ENCODE peak calls at places on chromosome 18, in ten cellular contexts. O is GM19239, H is endothelial cell, X is tibial nerve, G is NCI-H69, C is Panc1, W is GM20000, V is AG10803, T is progenitor cell of endocrine pancreas, K is bronchial epithelial cell. I is an unnamed sample.

GRCh38 chr18:35276276-35276675 is 13.8 kb downstream of the ZSCAN30 start:
- DNase-seq in G (no peak), T (no peak), X (no peak), H (no peak), W (no peak), K (no peak), V (no peak), O (no peak), C (no peak), I (no peak)

GRCh38 chr18:7470503-7470902 is 96.6 kb upstream of the PTPRM start:
- DNase-seq in G (no peak), X (no peak), H (no peak), V (no peak), K (no peak), T (no peak), W (no peak), C (no peak), O (no peak), I (no peak)

GRCh38 chr18:73407506-73407905 is 539.7 kb upstream of the NETO1 start:
- DNase-seq in T (no peak), O (no peak), X (no peak), C (no peak), V (peak), H (no peak), K (peak), G (peak), W (no peak), I (peak)

GRCh38 chr18:35026407-35027061 is 14.7 kb upstream of the MAPRE2 start:
- DNase-seq in O (no peak), G (peak), C (no peak), T (no peak), V (no peak), K (no peak), W (no peak), H (no peak), X (no peak), I (no peak)

GRCh38 chr18:34821669-34822210 is 111.6 kb downstream of the DTNA start:
- DNase-seq in G (no peak), H (no peak), W (no peak), V (no peak), K (no peak), C (no peak), X (no peak), T (no peak), O (no peak), I (no peak)

GRCh38 chr18:36744261-36744876 is 84.4 kb downstream of the TPGS2 start:
- DNase-seq in H (no peak), V (no peak), O (no peak), C (no peak), K (peak), X (no peak), T (no peak), W (no peak), G (no peak), I (no peak)

GRCh38 chr18:12324991-12325725 is 17.1 kb downstream of the TUBB6 start:
- DNase-seq in H (no peak), T (no peak), W (no peak), C (no peak), G (no peak), X (no peak), V (no peak), O (no peak), K (no peak), I (no peak)

GRCh38 chr18:59715445-59715844 is 18.2 kb upstream of the CCBE1 start:
- DNase-seq in C (no peak), O (no peak), T (no peak), H (no peak), X (no peak), G (no peak), K (no peak), V (peak), W (no peak), I (no peak)

GRCh38 chr18:51437280-51438271 is 240.1 kb upstream of the MEX3C start:
- DNase-seq in C (no peak), K (peak), W (no peak), O (no peak), G (peak), H (no peak), T (no peak), V (no peak), X (no peak), I (peak)

GRCh38 chr18:23494992-23495391 is 8.3 kb upstream of the RMC1 start:
- DNase-seq in G (peak), W (no peak), V (no peak), K (peak), O (no peak), H (no peak), T (no peak), X (no peak), C (no peak), I (no peak)

GRCh38 chr18:28177828-28178635 is 1.1 kb upstream of the CDH2 start:
- DNase-seq in H (peak), X (no peak), G (peak), W (peak), V (peak), T (peak), C (no peak), O (no peak), K (peak), I (peak)

GRCh38 chr18:59820663-59821062 is 79.1 kb upstream of the PMAIP1 start:
- DNase-seq in G (no peak), O (no peak), W (no peak), K (no peak), T (no peak), X (no peak), V (peak), H (no peak), C (no peak), I (no peak)

GRCh38 chr18:22115573-22115972 is 53.8 kb upstream of the GATA6 start:
- DNase-seq in O (no peak), X (no peak), K (no peak), C (no peak), V (no peak), H (no peak), T (no peak), W (no peak), G (no peak), I (no peak)

GRCh38 chr18:56245856-56246575 is 392.4 kb downstream of the TXNL1 start:
- DNase-seq in W (no peak), G (peak), X (no peak), K (no peak), C (no peak), H (no peak), T (no peak), V (peak), O (no peak), I (no peak)

GRCh38 chr18:51135361-51135760 is 62.1 kb downstream of the MEX3C start:
- DNase-seq in H (no peak), C (peak), G (no peak), X (no peak), W (no peak), K (peak), V (peak), O (no peak), T (no peak), I (peak)

GRCh38 chr18:59575995-59576394 is 121.2 kb downstream of the CCBE1 start:
- DNase-seq in O (no peak), H (no peak), X (no peak), C (no peak), W (no peak), T (no peak), G (peak), V (no peak), K (no peak), I (no peak)

GRCh38 chr18:67144342-67144741 is 372.2 kb downstream of the DSEL start:
- DNase-seq in X (no peak), G (peak), T (no peak), V (no peak), C (no peak), W (no peak), H (no peak), K (no peak), O (no peak), I (no peak)

GRCh38 chr18:59070181-59070912 is 69.3 kb upstream of the SEC11C start:
- DNase-seq in G (peak), H (peak), C (peak), V (peak), O (peak), W (peak), K (peak), T (peak), X (peak), I (peak)

GRCh38 chr18:50373531-50373930 is 1.3 kb upstream of the SKA1 start:
- DNase-seq in K (no peak), G (no peak), W (no peak), C (no peak), T (no peak), V (no peak), H (no peak), X (no peak), O (no peak), I (peak)

GRCh38 chr18:36247036-36247435 is 50.5 kb upstream of the FHOD3 start:
- DNase-seq in V (no peak), O (no peak), G (peak), X (no peak), C (no peak), T (no peak), K (no peak), H (no peak), W (no peak), I (no peak)

GRCh38 chr18:79637921-79638855 is 41.4 kb upstream of the CTDP1 start:
- DNase-seq in G (no peak), C (no peak), W (peak), K (no peak), V (no peak), H (no peak), T (no peak), O (no peak), X (no peak), I (no peak)

GRCh38 chr18:36402765-36403396 is 105.4 kb downstream of the FHOD3 start:
- DNase-seq in V (peak), G (peak), T (no peak), W (no peak), H (no peak), C (no peak), O (no peak), X (peak), K (no peak), I (no peak)

GRCh38 chr18:13892098-13892497 is 23.2 kb downstream of the MC2R start:
- DNase-seq in T (no peak), G (no peak), V (no peak), W (no peak), X (no peak), H (no peak), C (no peak), O (no peak), K (no peak), I (no peak)

GRCh38 chr18:78640596-78640995 is 339.0 kb upstream of the SALL3 start:
- DNase-seq in X (no peak), T (no peak), V (no peak), C (no peak), H (no peak), W (no peak), O (no peak), G (no peak), K (no peak), I (no peak)

GRCh38 chr18:659597-659996 is 2.1 kb downstream of the TYMS start:
- DNase-seq in G (no peak), H (no peak), X (no peak), V (no peak), T (no peak), O (no peak), C (no peak), K (no peak), W (no peak), I (no peak)

GRCh38 chr18:6107794-6108193 is 212.5 kb upstream of the TMEM200C start:
- DNase-seq in T (no peak), W (no peak), H (no peak), K (no peak), O (no peak), X (no peak), G (no peak), V (no peak), C (no peak), I (no peak)

GRCh38 chr18:51211552-51211951 is 14.1 kb upstream of the MEX3C start:
- DNase-seq in K (peak), T (no peak), C (no peak), V (peak), W (peak), O (peak), H (no peak), G (no peak), X (peak), I (peak)

GRCh38 chr18:24446953-24447537 is 13.4 kb upstream of the HRH4 start:
- DNase-seq in H (no peak), T (no peak), K (no peak), W (no peak), G (peak), X (no peak), O (no peak), V (no peak), C (no peak), I (no peak)

GRCh38 chr18:70920840-70921374 is 632.1 kb downstream of the SOCS6 start:
- DNase-seq in C (no peak), V (no peak), X (no peak), G (peak), H (no peak), W (no peak), O (no peak), K (no peak), T (no peak), I (no peak)